ENCODE peak calls at places on chromosomes 16 and 17, in six cellular contexts. One of them, this sample, is unnamed.

GRCh38 chr17:57442401-57442823 is 186.1 kb downstream of the MSI2 start:
- DNase-seq in effector CD4-positive, alpha-beta T cell: no peak
- DNase-seq in T follicular helper cell: no peak
- DNase-seq in stimulated activated naive CD4-positive, alpha-beta T cell treated with Interleukin-2 at 50 U/mL for 16 hours: no peak
- DNase-seq in AG04450: peak; percentile 80
- DNase-seq in myocyte: peak; percentile 65
- DNase-seq in this sample: no peak

GRCh38 chr17:70808596-70808995 is 639.3 kb downstream of the KCNJ2 start:
- DNase-seq in effector CD4-positive, alpha-beta T cell: no peak
- DNase-seq in T follicular helper cell: no peak
- DNase-seq in stimulated activated naive CD4-positive, alpha-beta T cell treated with Interleukin-2 at 50 U/mL for 16 hours: no peak
- DNase-seq in AG04450: no peak
- DNase-seq in myocyte: peak; percentile 25
- DNase-seq in this sample: no peak

GRCh38 chr17:74759941-74760340 is 11.5 kb downstream of the NHERF1 start:
- DNase-seq in effector CD4-positive, alpha-beta T cell: no peak
- DNase-seq in T follicular helper cell: no peak
- DNase-seq in stimulated activated naive CD4-positive, alpha-beta T cell treated with Interleukin-2 at 50 U/mL for 16 hours: no peak
- DNase-seq in AG04450: no peak
- DNase-seq in myocyte: no peak
- DNase-seq in this sample: no peak

GRCh38 chr17:27469256-27469655 is 13.0 kb downstream of the KSR1 start:
- DNase-seq in effector CD4-positive, alpha-beta T cell: no peak
- DNase-seq in T follicular helper cell: no peak
- DNase-seq in stimulated activated naive CD4-positive, alpha-beta T cell treated with Interleukin-2 at 50 U/mL for 16 hours: no peak
- DNase-seq in AG04450: no peak
- DNase-seq in myocyte: no peak
- DNase-seq in this sample: no peak

GRCh38 chr16:15572329-15573001 is 70.5 kb downstream of the MARF1 start:
- DNase-seq in effector CD4-positive, alpha-beta T cell: no peak
- DNase-seq in T follicular helper cell: no peak
- DNase-seq in stimulated activated naive CD4-positive, alpha-beta T cell treated with Interleukin-2 at 50 U/mL for 16 hours: peak; percentile 12
- DNase-seq in AG04450: peak; percentile 20
- DNase-seq in myocyte: peak; percentile 43
- DNase-seq in this sample: no peak

GRCh38 chr16:3780570-3780969 is 63.2 kb upstream of the TRAP1 start:
- DNase-seq in effector CD4-positive, alpha-beta T cell: no peak
- DNase-seq in T follicular helper cell: no peak
- DNase-seq in stimulated activated naive CD4-positive, alpha-beta T cell treated with Interleukin-2 at 50 U/mL for 16 hours: no peak
- DNase-seq in AG04450: no peak
- DNase-seq in myocyte: peak; percentile 36
- DNase-seq in this sample: no peak

GRCh38 chr16:85049864-85050263 is 22.3 kb downstream of the KIAA0513 start:
- DNase-seq in effector CD4-positive, alpha-beta T cell: no peak
- DNase-seq in T follicular helper cell: no peak
- DNase-seq in stimulated activated naive CD4-positive, alpha-beta T cell treated with Interleukin-2 at 50 U/mL for 16 hours: no peak
- DNase-seq in AG04450: no peak
- DNase-seq in myocyte: no peak
- DNase-seq in this sample: no peak

GRCh38 chr16:75238132-75238852 is 13.1 kb downstream of the BCAR1 start:
- DNase-seq in effector CD4-positive, alpha-beta T cell: no peak
- DNase-seq in T follicular helper cell: no peak
- DNase-seq in stimulated activated naive CD4-positive, alpha-beta T cell treated with Interleukin-2 at 50 U/mL for 16 hours: no peak
- DNase-seq in AG04450: peak; percentile 74
- DNase-seq in myocyte: peak; percentile 93
- DNase-seq in this sample: no peak

GRCh38 chr17:21425736-21426135 is 49.6 kb downstream of the KCNJ12 start:
- DNase-seq in effector CD4-positive, alpha-beta T cell: no peak
- DNase-seq in T follicular helper cell: no peak
- DNase-seq in stimulated activated naive CD4-positive, alpha-beta T cell treated with Interleukin-2 at 50 U/mL for 16 hours: no peak
- DNase-seq in AG04450: no peak
- DNase-seq in myocyte: peak; percentile 74
- DNase-seq in this sample: no peak

GRCh38 chr17:35129154-35129972 is 7.9 kb downstream of the FNDC8 start:
- DNase-seq in effector CD4-positive, alpha-beta T cell: no peak
- DNase-seq in T follicular helper cell: no peak
- DNase-seq in stimulated activated naive CD4-positive, alpha-beta T cell treated with Interleukin-2 at 50 U/mL for 16 hours: no peak
- DNase-seq in AG04450: no peak
- DNase-seq in myocyte: no peak
- DNase-seq in this sample: no peak

GRCh38 chr16:31081428-31082351 is 7.1 kb downstream of the PRSS53 start:
- DNase-seq in effector CD4-positive, alpha-beta T cell: no peak
- DNase-seq in T follicular helper cell: no peak
- DNase-seq in stimulated activated naive CD4-positive, alpha-beta T cell treated with Interleukin-2 at 50 U/mL for 16 hours: no peak
- DNase-seq in AG04450: no peak
- DNase-seq in myocyte: no peak
- DNase-seq in this sample: no peak

GRCh38 chr16:8866118-8866883 is 2.5 kb downstream of the CARHSP1 start:
- DNase-seq in effector CD4-positive, alpha-beta T cell: no peak
- DNase-seq in T follicular helper cell: no peak
- DNase-seq in stimulated activated naive CD4-positive, alpha-beta T cell treated with Interleukin-2 at 50 U/mL for 16 hours: no peak
- DNase-seq in AG04450: no peak
- DNase-seq in myocyte: no peak
- DNase-seq in this sample: no peak

GRCh38 chr17:4329838-4330237 is 36.6 kb downstream of the UBE2G1 start:
- DNase-seq in effector CD4-positive, alpha-beta T cell: no peak
- DNase-seq in T follicular helper cell: no peak
- DNase-seq in stimulated activated naive CD4-positive, alpha-beta T cell treated with Interleukin-2 at 50 U/mL for 16 hours: no peak
- DNase-seq in AG04450: peak; percentile 83
- DNase-seq in myocyte: peak; percentile 63
- DNase-seq in this sample: no peak

GRCh38 chr17:48555183-48555615 is 10.3 kb upstream of the HOXB2 start:
- DNase-seq in effector CD4-positive, alpha-beta T cell: no peak
- DNase-seq in T follicular helper cell: no peak
- DNase-seq in stimulated activated naive CD4-positive, alpha-beta T cell treated with Interleukin-2 at 50 U/mL for 16 hours: no peak
- DNase-seq in AG04450: peak; percentile 94
- DNase-seq in myocyte: peak; percentile 42
- DNase-seq in this sample: no peak

GRCh38 chr17:307741-308507 is 44.7 kb downstream of the RPH3AL start:
- DNase-seq in effector CD4-positive, alpha-beta T cell: no peak
- DNase-seq in T follicular helper cell: no peak
- DNase-seq in stimulated activated naive CD4-positive, alpha-beta T cell treated with Interleukin-2 at 50 U/mL for 16 hours: no peak
- DNase-seq in AG04450: no peak
- DNase-seq in myocyte: no peak
- DNase-seq in this sample: no peak

GRCh38 chr17:44541884-44542581 is 15.3 kb upstream of the FZD2 start:
- DNase-seq in effector CD4-positive, alpha-beta T cell: no peak
- DNase-seq in T follicular helper cell: no peak
- DNase-seq in stimulated activated naive CD4-positive, alpha-beta T cell treated with Interleukin-2 at 50 U/mL for 16 hours: no peak
- DNase-seq in AG04450: no peak
- DNase-seq in myocyte: no peak
- DNase-seq in this sample: no peak

GRCh38 chr17:35243459-35244204 is 760 bp downstream of the SLFN5 start:
- DNase-seq in effector CD4-positive, alpha-beta T cell: peak; percentile 49
- DNase-seq in T follicular helper cell: peak; percentile 36
- DNase-seq in stimulated activated naive CD4-positive, alpha-beta T cell treated with Interleukin-2 at 50 U/mL for 16 hours: peak; percentile 41
- DNase-seq in AG04450: no peak
- DNase-seq in myocyte: peak; percentile 81
- DNase-seq in this sample: no peak

GRCh38 chr17:69448431-69449102 is 34.1 kb downstream of the MAP2K6 start:
- DNase-seq in effector CD4-positive, alpha-beta T cell: no peak
- DNase-seq in T follicular helper cell: no peak
- DNase-seq in stimulated activated naive CD4-positive, alpha-beta T cell treated with Interleukin-2 at 50 U/mL for 16 hours: no peak
- DNase-seq in AG04450: no peak
- DNase-seq in myocyte: peak; percentile 3
- DNase-seq in this sample: no peak

GRCh38 chr17:62900096-62900495 is 65.9 kb upstream of the TANC2 start:
- DNase-seq in effector CD4-positive, alpha-beta T cell: no peak
- DNase-seq in T follicular helper cell: no peak
- DNase-seq in stimulated activated naive CD4-positive, alpha-beta T cell treated with Interleukin-2 at 50 U/mL for 16 hours: no peak
- DNase-seq in AG04450: no peak
- DNase-seq in myocyte: no peak
- DNase-seq in this sample: no peak

GRCh38 chr16:3961449-3961849 is 80.9 kb upstream of the CREBBP start:
- DNase-seq in effector CD4-positive, alpha-beta T cell: no peak
- DNase-seq in T follicular helper cell: no peak
- DNase-seq in stimulated activated naive CD4-positive, alpha-beta T cell treated with Interleukin-2 at 50 U/mL for 16 hours: no peak
- DNase-seq in AG04450: no peak
- DNase-seq in myocyte: peak; percentile 28
- DNase-seq in this sample: no peak

GRCh38 chr17:37710344-37710886 is 34.4 kb downstream of the HNF1B start:
- DNase-seq in effector CD4-positive, alpha-beta T cell: no peak
- DNase-seq in T follicular helper cell: no peak
- DNase-seq in stimulated activated naive CD4-positive, alpha-beta T cell treated with Interleukin-2 at 50 U/mL for 16 hours: no peak
- DNase-seq in AG04450: no peak
- DNase-seq in myocyte: peak; percentile 11
- DNase-seq in this sample: peak; percentile 46

GRCh38 chr16:88688013-88688778 is 1.9 kb upstream of the SNAI3 start:
- DNase-seq in effector CD4-positive, alpha-beta T cell: no peak
- DNase-seq in T follicular helper cell: no peak
- DNase-seq in stimulated activated naive CD4-positive, alpha-beta T cell treated with Interleukin-2 at 50 U/mL for 16 hours: no peak
- DNase-seq in AG04450: no peak
- DNase-seq in myocyte: peak; percentile 47
- DNase-seq in this sample: no peak

GRCh38 chr16:51095890-51096626 is 55.0 kb downstream of the SALL1 start:
- DNase-seq in effector CD4-positive, alpha-beta T cell: no peak
- DNase-seq in T follicular helper cell: no peak
- DNase-seq in stimulated activated naive CD4-positive, alpha-beta T cell treated with Interleukin-2 at 50 U/mL for 16 hours: no peak
- DNase-seq in AG04450: no peak
- DNase-seq in myocyte: no peak
- DNase-seq in this sample: no peak

GRCh38 chr16:23950898-23951297 is 115.1 kb downstream of the PRKCB start:
- DNase-seq in effector CD4-positive, alpha-beta T cell: no peak
- DNase-seq in T follicular helper cell: no peak
- DNase-seq in stimulated activated naive CD4-positive, alpha-beta T cell treated with Interleukin-2 at 50 U/mL for 16 hours: peak; percentile 16
- DNase-seq in AG04450: no peak
- DNase-seq in myocyte: no peak
- DNase-seq in this sample: no peak

GRCh38 chr16:81798311-81799137 is 19.4 kb downstream of the PLCG2 start:
- DNase-seq in effector CD4-positive, alpha-beta T cell: no peak
- DNase-seq in T follicular helper cell: no peak
- DNase-seq in stimulated activated naive CD4-positive, alpha-beta T cell treated with Interleukin-2 at 50 U/mL for 16 hours: no peak
- DNase-seq in AG04450: no peak
- DNase-seq in myocyte: no peak
- DNase-seq in this sample: no peak